ENCODE peak calls at places on chromosomes 7 and 10, in five cellular contexts. One of them, this sample, is unnamed.

GRCh38 chr10:79331709-79332108 is 15.6 kb upstream of the PPIF start:
- DNase-seq in neuronal stem cell: no peak
- DNase-seq in mesenchymal stem cell: peak
- DNase-seq in K562: no peak
- DNase-seq in HCT116: no peak
- DNase-seq in this sample: peak

GRCh38 chr7:64874562-64875250 is 28.4 kb upstream of the ZNF273 start:
- DNase-seq in neuronal stem cell: no peak
- DNase-seq in mesenchymal stem cell: no peak
- DNase-seq in HCT116: no peak
- DNase-seq in K562: no peak
- DNase-seq in this sample: no peak

GRCh38 chr10:77144664-77145063 is 492.9 kb downstream of the KCNMA1 start:
- DNase-seq in neuronal stem cell: no peak
- DNase-seq in HCT116: no peak
- DNase-seq in K562: no peak
- DNase-seq in mesenchymal stem cell: no peak
- DNase-seq in this sample: no peak

GRCh38 chr10:57694956-57695605 is 572.6 kb downstream of the IPMK start:
- DNase-seq in HCT116: no peak
- DNase-seq in mesenchymal stem cell: peak
- DNase-seq in K562: no peak
- DNase-seq in neuronal stem cell: no peak
- DNase-seq in this sample: no peak

GRCh38 chr7:77657427-77658331 is 38.6 kb upstream of the RSBN1L start:
- DNase-seq in neuronal stem cell: no peak
- DNase-seq in K562: peak
- DNase-seq in HCT116: peak
- DNase-seq in mesenchymal stem cell: peak
- DNase-seq in this sample: no peak

GRCh38 chr7:140702774-140703173 is 6.3 kb downstream of the NDUFB2 start:
- DNase-seq in HCT116: no peak
- DNase-seq in neuronal stem cell: no peak
- DNase-seq in K562: peak
- DNase-seq in mesenchymal stem cell: peak
- DNase-seq in this sample: no peak

GRCh38 chr7:149321978-149322541 is 60.1 kb downstream of the ZNF783 start:
- DNase-seq in HCT116: no peak
- DNase-seq in K562: no peak
- DNase-seq in mesenchymal stem cell: peak
- DNase-seq in neuronal stem cell: no peak
- DNase-seq in this sample: no peak

GRCh38 chr10:98135222-98135899 is 904 bp downstream of the R3HCC1L start:
- DNase-seq in K562: no peak
- DNase-seq in HCT116: no peak
- DNase-seq in neuronal stem cell: no peak
- DNase-seq in mesenchymal stem cell: no peak
- DNase-seq in this sample: no peak

GRCh38 chr10:89079991-89080390 is 89.4 kb downstream of the FAS start:
- DNase-seq in K562: no peak
- DNase-seq in neuronal stem cell: no peak
- DNase-seq in HCT116: no peak
- DNase-seq in mesenchymal stem cell: peak
- DNase-seq in this sample: no peak

GRCh38 chr7:1050254-1050906 is 6.0 kb downstream of the GPR146 start:
- DNase-seq in neuronal stem cell: no peak
- DNase-seq in HCT116: no peak
- DNase-seq in mesenchymal stem cell: no peak
- DNase-seq in K562: no peak
- DNase-seq in this sample: no peak
- H3K4me2 ChIP-seq in neuronal stem cell: no peak
- H3K4me2 ChIP-seq in HCT116: no peak
- H3K4me2 ChIP-seq in mesenchymal stem cell: no peak
- H3K4me2 ChIP-seq in K562: no peak
- H3K4me2 ChIP-seq in this sample: no peak

GRCh38 chr7:43764807-43765491 is 6.5 kb downstream of the BLVRA start:
- DNase-seq in mesenchymal stem cell: peak
- DNase-seq in K562: no peak
- DNase-seq in HCT116: no peak
- DNase-seq in neuronal stem cell: no peak
- DNase-seq in this sample: peak
- H3K27ac ChIP-seq in mesenchymal stem cell: no peak
- H3K27ac ChIP-seq in K562: peak
- H3K27ac ChIP-seq in HCT116: no peak
- H3K27ac ChIP-seq in neuronal stem cell: no peak
- H3K27ac ChIP-seq in this sample: peak

DNA sequence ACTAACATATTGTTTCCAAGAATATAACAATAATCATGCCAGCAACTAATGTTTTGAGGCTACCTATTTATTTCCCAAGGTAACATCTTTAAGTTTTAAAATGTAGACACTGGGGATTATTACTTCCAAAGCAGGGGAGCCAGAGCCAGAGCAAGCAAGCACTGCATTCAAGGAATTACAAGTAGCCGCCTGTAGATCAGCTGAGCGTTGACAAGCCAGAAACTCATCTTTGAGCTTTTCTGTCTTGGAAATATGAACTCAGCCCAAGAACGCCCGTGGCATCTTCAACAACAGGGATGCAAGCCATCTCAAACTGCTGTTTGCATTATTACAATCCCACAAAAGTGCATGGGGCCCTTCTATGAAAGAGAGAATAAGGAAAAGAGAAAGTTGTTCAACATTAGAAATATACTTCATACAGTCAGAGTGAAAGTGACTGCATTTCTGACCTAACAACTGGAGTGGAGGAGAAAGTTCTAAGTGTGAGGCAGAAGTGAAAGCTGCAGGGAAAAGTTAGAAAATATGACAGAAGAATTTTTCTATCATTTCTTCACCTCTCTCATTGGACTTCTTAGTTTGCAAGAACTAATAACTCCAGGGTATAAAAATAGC is 6.5 kb downstream of the SGCE start:
- DNase-seq in HCT116: no peak
- DNase-seq in neuronal stem cell: no peak
- DNase-seq in K562: no peak
- DNase-seq in mesenchymal stem cell: peak
- DNase-seq in this sample: no peak
- H3K4me2 ChIP-seq in HCT116: no peak
- H3K4me2 ChIP-seq in neuronal stem cell: no peak
- H3K4me2 ChIP-seq in K562: no peak
- H3K4me2 ChIP-seq in mesenchymal stem cell: no peak
- H3K4me2 ChIP-seq in this sample: no peak

DNA sequence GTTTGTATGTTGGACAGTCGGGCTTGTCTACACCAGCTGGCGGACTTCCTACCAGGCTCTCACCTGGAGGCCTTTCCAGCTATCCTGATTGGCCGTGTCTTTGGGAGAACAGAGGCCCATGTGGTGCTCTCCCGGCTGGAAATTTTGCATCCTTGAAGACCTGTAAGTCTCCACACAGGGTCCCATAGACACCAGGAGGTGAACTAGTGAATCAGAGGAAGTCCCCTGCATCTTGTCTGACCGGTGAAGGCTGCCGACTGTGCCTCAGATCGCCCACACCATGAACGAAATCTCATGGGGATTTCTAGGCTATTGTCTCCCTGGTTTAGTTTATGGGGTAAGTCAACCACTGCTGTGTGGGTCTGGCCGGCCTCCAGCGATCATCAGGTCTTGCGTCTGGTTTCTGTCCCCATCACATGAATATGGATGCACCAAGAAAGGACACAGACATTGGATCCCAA is 108.4 kb upstream of the LYZL2 start:
- DNase-seq in mesenchymal stem cell: no peak
- DNase-seq in HCT116: no peak
- DNase-seq in neuronal stem cell: no peak
- DNase-seq in K562: no peak
- DNase-seq in this sample: no peak
- H3K27ac ChIP-seq in mesenchymal stem cell: no peak
- H3K27ac ChIP-seq in HCT116: no peak
- H3K27ac ChIP-seq in neuronal stem cell: no peak
- H3K27ac ChIP-seq in K562: no peak
- H3K27ac ChIP-seq in this sample: no peak

DNA sequence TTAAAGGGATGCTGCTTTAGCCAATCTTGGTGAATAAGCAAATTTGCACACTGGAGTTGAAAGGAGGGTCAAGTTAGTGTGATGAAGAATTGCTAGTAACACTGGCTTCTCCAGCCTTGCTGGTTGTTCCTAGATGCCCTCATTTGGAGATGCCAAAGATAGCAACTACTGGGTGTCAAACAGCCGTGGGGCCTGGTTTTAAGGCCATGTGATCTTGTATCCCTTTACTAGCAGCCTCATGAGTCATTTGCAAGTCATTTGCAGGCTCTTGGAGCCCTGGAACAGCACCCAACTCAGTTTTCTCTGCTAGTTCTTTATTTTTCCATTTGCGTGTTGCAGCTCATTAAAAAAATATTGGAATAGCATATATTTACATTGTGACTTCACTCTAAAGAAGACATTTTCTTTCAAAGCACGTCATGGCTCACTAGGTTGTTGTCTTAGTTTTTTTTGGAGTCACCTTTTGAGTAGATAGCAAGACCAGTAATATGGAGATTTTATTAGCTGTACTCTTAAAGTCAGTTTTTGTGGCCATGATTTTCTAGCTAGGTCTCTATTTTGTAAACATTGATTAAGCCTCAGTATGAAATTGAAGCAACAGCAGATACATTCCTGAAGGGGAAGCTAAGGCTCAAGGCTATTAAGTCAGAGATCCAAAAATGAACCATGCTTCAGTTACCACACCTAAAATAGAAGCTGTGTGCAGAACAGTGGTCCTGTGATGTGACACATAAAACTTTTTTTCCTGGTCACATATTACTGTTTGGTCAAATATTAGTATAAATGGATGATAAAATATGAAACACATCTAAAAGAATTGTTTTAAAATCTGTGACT is 1.3 kb downstream of the LSMEM1 start:
- DNase-seq in neuronal stem cell: no peak
- DNase-seq in K562: no peak
- DNase-seq in mesenchymal stem cell: peak
- DNase-seq in HCT116: peak
- DNase-seq in this sample: peak
- H3K4me2 ChIP-seq in neuronal stem cell: no peak
- H3K4me2 ChIP-seq in K562: no peak
- H3K4me2 ChIP-seq in mesenchymal stem cell: no peak
- H3K4me2 ChIP-seq in HCT116: peak
- H3K4me2 ChIP-seq in this sample: peak

GRCh38 chr7:134940711-134941110 is 45.6 kb upstream of the AGBL3 start:
- DNase-seq in mesenchymal stem cell: no peak
- DNase-seq in neuronal stem cell: no peak
- DNase-seq in K562: no peak
- DNase-seq in HCT116: no peak
- DNase-seq in this sample: no peak
- H3K27ac ChIP-seq in mesenchymal stem cell: peak
- H3K27ac ChIP-seq in neuronal stem cell: no peak
- H3K27ac ChIP-seq in K562: no peak
- H3K27ac ChIP-seq in HCT116: no peak
- H3K27ac ChIP-seq in this sample: peak

GRCh38 chr10:13674645-13675588 is 88.2 kb downstream of the PRPF18 start:
- DNase-seq in K562: no peak
- DNase-seq in neuronal stem cell: no peak
- DNase-seq in mesenchymal stem cell: no peak
- DNase-seq in HCT116: no peak
- DNase-seq in this sample: no peak

GRCh38 chr10:13671874-13672273 is 85.1 kb downstream of the PRPF18 start:
- DNase-seq in HCT116: no peak
- DNase-seq in mesenchymal stem cell: no peak
- DNase-seq in neuronal stem cell: no peak
- DNase-seq in K562: no peak
- DNase-seq in this sample: no peak

GRCh38 chr10:13670311-13670710 is 83.5 kb downstream of the PRPF18 start:
- DNase-seq in mesenchymal stem cell: no peak
- DNase-seq in neuronal stem cell: no peak
- DNase-seq in K562: no peak
- DNase-seq in HCT116: no peak
- DNase-seq in this sample: no peak

GRCh38 chr10:13673165-13673564 is 86.4 kb downstream of the PRPF18 start:
- DNase-seq in neuronal stem cell: no peak
- DNase-seq in K562: no peak
- DNase-seq in mesenchymal stem cell: no peak
- DNase-seq in HCT116: no peak
- DNase-seq in this sample: no peak

DNA sequence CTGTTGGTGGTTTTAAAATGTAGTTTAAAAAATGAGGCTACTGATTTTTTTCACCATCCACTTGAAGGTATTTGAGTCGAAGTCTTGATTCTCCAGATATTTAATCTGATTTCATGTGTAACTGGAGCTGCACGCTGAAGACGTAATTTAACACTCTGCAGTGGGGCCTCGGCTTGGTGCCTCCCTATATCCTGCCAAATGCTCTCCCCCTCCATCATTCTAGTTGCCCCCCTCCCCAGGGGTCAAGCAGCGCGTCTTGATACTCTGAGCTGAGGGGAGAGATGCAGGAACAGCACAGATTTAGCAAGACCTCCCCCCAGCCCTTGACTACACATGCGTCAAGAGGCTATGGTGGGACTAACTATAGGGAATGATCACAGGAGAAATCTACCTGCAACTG is 85.7 kb downstream of the PRPF18 start:
- DNase-seq in mesenchymal stem cell: no peak
- DNase-seq in K562: no peak
- DNase-seq in HCT116: no peak
- DNase-seq in neuronal stem cell: no peak
- DNase-seq in this sample: no peak
- H3K4me2 ChIP-seq in mesenchymal stem cell: no peak
- H3K4me2 ChIP-seq in K562: no peak
- H3K4me2 ChIP-seq in HCT116: no peak
- H3K4me2 ChIP-seq in neuronal stem cell: no peak
- H3K4me2 ChIP-seq in this sample: no peak

DNA sequence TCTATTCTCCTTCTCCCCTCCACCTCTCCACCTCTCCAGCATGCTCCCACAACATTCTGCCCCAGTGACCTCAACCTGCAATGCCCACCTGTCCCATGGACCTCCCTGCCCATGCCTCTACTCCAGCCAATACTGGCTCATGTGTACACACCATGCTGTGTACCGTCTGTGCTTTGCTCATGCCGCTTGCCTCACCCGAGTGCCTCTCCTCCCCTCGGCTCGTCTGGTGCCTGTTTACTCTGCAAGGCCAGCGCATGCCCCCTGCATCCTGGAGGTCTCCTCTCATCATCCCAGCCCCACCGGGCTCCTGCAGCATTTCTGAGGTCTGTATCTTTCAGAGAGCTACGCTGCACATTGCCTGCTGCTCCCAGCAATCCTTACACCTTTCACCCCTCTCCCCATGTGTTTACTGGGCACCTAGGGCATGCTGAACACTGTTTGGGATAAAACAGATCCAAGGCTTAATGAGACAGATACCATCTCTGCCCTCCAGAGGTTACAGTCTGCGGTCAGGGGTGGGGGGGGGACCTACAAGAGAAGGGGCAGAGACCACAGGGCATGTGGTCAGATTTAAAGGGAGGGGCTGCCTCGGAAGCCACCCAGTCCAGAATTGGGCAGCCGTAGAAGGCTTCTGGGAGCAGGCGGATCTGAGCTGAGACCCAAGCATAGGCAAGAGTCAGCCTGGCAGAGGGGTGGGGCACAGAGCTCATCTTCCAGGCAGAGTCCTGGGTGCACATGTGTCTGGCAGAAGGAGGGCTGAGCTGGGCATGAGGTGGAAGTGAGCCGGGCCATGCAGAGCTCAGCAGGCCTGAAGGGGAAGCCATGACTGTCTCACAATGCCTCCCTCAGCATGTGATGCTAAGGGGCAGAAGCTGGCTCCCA is 29.6 kb upstream of the PSAP start:
- DNase-seq in mesenchymal stem cell: no peak
- DNase-seq in HCT116: no peak
- DNase-seq in neuronal stem cell: no peak
- DNase-seq in K562: no peak
- DNase-seq in this sample: no peak
- H3K27ac ChIP-seq in mesenchymal stem cell: no peak
- H3K27ac ChIP-seq in HCT116: no peak
- H3K27ac ChIP-seq in neuronal stem cell: no peak
- H3K27ac ChIP-seq in K562: no peak
- H3K27ac ChIP-seq in this sample: no peak

This sample was measured in PC-9.